ENCODE peak calls at places on chromosomes 11 and 22, in five cellular contexts. N is A549; K is activated CD4-positive, alpha-beta T cell treated with anti-CD3 and anti-CD28 coated beads, Interleukin-2, amount 10 ng/mL, durations not matched to agents 7 days and 5 days; Q is NCI-H2081 treated with DMSO at 0.1 percent for 48 hours; B is activated T-cell treated with anti-CD3 and anti-CD28 coated beads, Interleukin-2, amount 50 U/mL, for 72 hours. W is an unnamed sample.

GRCh38 chr11:16030664-16031063 is 325.7 kb downstream of the SOX6 start:
- DNase-seq in N (no peak), K (no peak), Q (no peak), B (no peak), W (no peak)

GRCh38 chr22:42180349-42180842 is 49.8 kb upstream of the CYP2D6 start:
- DNase-seq in N (no peak), K (peak), Q (no peak), B (peak), W (no peak)

GRCh38 chr11:30488304-30488998 is 97.7 kb downstream of the MPPED2 start:
- DNase-seq in N (peak), K (no peak), Q (peak), B (no peak), W (no peak)

GRCh38 chr11:26278354-26278753 is 53.6 kb upstream of the ANO3 start:
- DNase-seq in N (no peak), K (no peak), Q (no peak), B (no peak), W (no peak)

GRCh38 chr11:110298298-110298765 is 1.9 kb upstream of the RDX start:
- DNase-seq in N (peak), K (no peak), Q (no peak), B (no peak), W (no peak)

GRCh38 chr11:10160350-10160749 is 133.7 kb downstream of the SBF2 start:
- DNase-seq in N (no peak), K (no peak), Q (no peak), B (no peak), W (no peak)

GRCh38 chr11:6563121-6563619 is 40.2 kb downstream of the RRP8 start:
- DNase-seq in N (no peak), K (no peak), Q (no peak), B (no peak), W (no peak)

GRCh38 chr11:114291847-114292680 is 4.1 kb upstream of the NNMT start:
- DNase-seq in N (peak), K (no peak), Q (no peak), B (no peak), W (no peak)

GRCh38 chr11:1375161-1375954 is 14.4 kb upstream of the BRSK2 start:
- DNase-seq in N (no peak), K (no peak), Q (no peak), B (no peak), W (no peak)

GRCh38 chr11:6736495-6737121 is 35.2 kb downstream of the OR2AG2 start:
- DNase-seq in N (no peak), K (no peak), Q (no peak), B (no peak), W (no peak)

GRCh38 chr11:61964941-61965282 is 2.5 kb downstream of the FTH1 start:
- DNase-seq in N (no peak), K (no peak), Q (no peak), B (no peak), W (no peak)

GRCh38 chr11:2944530-2944929 is 15.3 kb upstream of the PHLDA2 start:
- DNase-seq in N (no peak), K (no peak), Q (no peak), B (no peak), W (no peak)

GRCh38 chr22:25970348-25970995 is 198.8 kb upstream of the SEZ6L start:
- DNase-seq in N (no peak), K (no peak), Q (peak), B (no peak), W (no peak)

GRCh38 chr11:100855466-100856067 is 168.5 kb downstream of the ARHGAP42 start:
- DNase-seq in N (peak), K (no peak), Q (peak), B (no peak), W (no peak)

GRCh38 chr11:95301497-95301896 is 70.5 kb upstream of the SESN3 start:
- DNase-seq in N (no peak), K (no peak), Q (no peak), B (no peak), W (no peak)

GRCh38 chr11:64388911-64389310 is 29.9 kb downstream of the RPS6KA4 start:
- DNase-seq in N (no peak), K (no peak), Q (no peak), B (no peak), W (no peak)

GRCh38 chr11:35823742-35824298 is 120.0 kb upstream of the LDLRAD3 start:
- DNase-seq in N (no peak), K (no peak), Q (no peak), B (no peak), W (no peak)

GRCh38 chr22:37214431-37215025 is 2.3 kb upstream of the SSTR3 start:
- DNase-seq in N (no peak), K (no peak), Q (no peak), B (peak), W (no peak)

W was measured in 8988T.